ENCODE peak calls at places on chromosomes 4 and X, in nine cellular contexts. G is body of pancreas, Y is heart left ventricle, E is endothelial cell of umbilical vein, Q is ovary, D is transverse colon, I is esophagus squamous epithelium, H is IMR-90, P is GM12892. T is an unnamed sample.

GRCh38 chrX:9785944-9786741 is at the start of gene SHROOM2:
- DNase-seq in G (peak), Y (no peak), E (no peak), Q (peak), D (no peak), I (no peak), H (no peak), P (no peak), T (no peak)

GRCh38 chr4:160685729-160686128 is 1478.1 kb downstream of the FSTL5 start:
- DNase-seq in G (no peak), Y (no peak), E (no peak), Q (no peak), D (no peak), I (no peak), H (no peak), P (no peak), T (no peak)

GRCh38 chr4:523601-524000 is 24.6 kb downstream of the PIGG start:
- DNase-seq in G (no peak), Y (no peak), E (no peak), Q (no peak), D (no peak), I (no peak), H (no peak), P (no peak), T (no peak)

GRCh38 chrX:77918568-77918967 is 8.1 kb downstream of the ATP7A start:
- DNase-seq in G (no peak), Y (no peak), E (no peak), Q (no peak), D (no peak), I (no peak), H (peak), P (no peak), T (no peak)

GRCh38 chrX:116281106-116281505 is 110.6 kb downstream of the AGTR2 start:
- DNase-seq in G (no peak), Y (no peak), E (no peak), Q (no peak), D (peak), I (no peak), H (no peak), P (no peak), T (no peak)

GRCh38 chr4:44446801-44447562 is 1.6 kb downstream of the KCTD8 start:
- DNase-seq in G (peak), Y (no peak), E (no peak), Q (peak), D (no peak), I (no peak), H (no peak), P (no peak), T (no peak)

GRCh38 chr4:20251796-20252655 is at the start of gene SLIT2:
- DNase-seq in G (peak), Y (peak), E (peak), Q (peak), D (peak), I (no peak), H (peak), P (peak), T (peak)

GRCh38 chr4:42570221-42570620 is 86.7 kb downstream of the ATP8A1 start:
- DNase-seq in G (peak), Y (peak), E (no peak), Q (peak), D (peak), I (no peak), H (no peak), P (no peak), T (no peak)

GRCh38 chrX:110418857-110419249 is 60.2 kb downstream of the RTL9 start:
- DNase-seq in G (no peak), Y (no peak), E (no peak), Q (no peak), D (no peak), I (no peak), H (peak), P (no peak), T (no peak)

GRCh38 chr4:4854649-4855292 is 4.7 kb upstream of the MSX1 start:
- DNase-seq in G (no peak), Y (peak), E (no peak), Q (no peak), D (no peak), I (no peak), H (no peak), P (no peak), T (no peak)

GRCh38 chrX:15382809-15383208 is 1.4 kb downstream of the VEGFD start:
- DNase-seq in G (no peak), Y (no peak), E (no peak), Q (no peak), D (no peak), I (no peak), H (no peak), P (no peak), T (peak)

GRCh38 chrX:38803609-38804480 is 2.6 kb downstream of the MID1IP1 start:
- DNase-seq in G (peak), Y (peak), E (peak), Q (peak), D (peak), I (peak), H (peak), P (peak), T (peak)

GRCh38 chrX:38798956-38799355 is 2.3 kb upstream of the MID1IP1 start:
- DNase-seq in G (no peak), Y (no peak), E (peak), Q (no peak), D (no peak), I (no peak), H (peak), P (no peak), T (no peak)

GRCh38 chrX:38803286-38803608 is 2.0 kb downstream of the MID1IP1 start:
- DNase-seq in G (no peak), Y (no peak), E (peak), Q (no peak), D (no peak), I (no peak), H (no peak), P (no peak), T (no peak)

GRCh38 chrX:38799995-38800394 is 1.3 kb upstream of the MID1IP1 start:
- DNase-seq in G (peak), Y (no peak), E (no peak), Q (no peak), D (no peak), I (no peak), H (no peak), P (no peak), T (peak)

GRCh38 chrX:38800981-38801845 is at the start of gene MID1IP1:
- DNase-seq in G (peak), Y (peak), E (peak), Q (peak), D (peak), I (peak), H (peak), P (no peak), T (peak)
- TF ChIP-seq POLR2A in G (peak), Y (peak), E (peak), Q (peak), D (peak), I (no peak), H (peak), P (no peak), T (peak)

GRCh38 chr4:80265571-80266266 is 745 bp upstream of the FGF5 start:
- DNase-seq in G (peak), Y (no peak), E (peak), Q (no peak), D (no peak), I (no peak), H (peak), P (no peak), T (peak)
- TF ChIP-seq POLR2A in G (no peak), Y (no peak), E (no peak), Q (no peak), D (no peak), I (no peak), H (no peak), P (no peak), T (no peak)

DNA sequence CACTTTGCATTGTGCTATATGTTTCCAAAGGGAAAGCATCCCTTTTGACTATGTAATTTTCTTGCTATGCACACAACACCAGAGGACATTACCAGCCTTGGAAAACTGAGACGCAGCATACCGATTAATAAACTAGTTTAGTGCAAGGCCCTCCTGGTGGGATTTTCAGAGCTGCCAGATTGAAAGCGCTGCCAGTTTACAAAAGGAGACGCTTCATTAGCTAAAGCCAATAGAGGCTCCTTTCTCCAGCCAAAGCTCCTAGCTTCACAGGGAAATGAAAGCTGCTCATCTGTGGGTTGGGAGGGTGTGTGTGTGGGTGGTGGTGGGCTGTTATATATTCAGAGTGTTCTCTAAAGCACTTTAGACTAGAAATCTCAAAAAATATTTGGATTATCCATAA is 32.4 kb downstream of the SPANXN4 start:
- DNase-seq in G (no peak), Y (no peak), E (no peak), Q (no peak), D (no peak), I (no peak), H (no peak), P (no peak), T (no peak)
- TF ChIP-seq POLR2A in G (no peak), Y (no peak), E (no peak), Q (no peak), D (no peak), I (no peak), H (no peak), P (no peak), T (no peak)

GRCh38 chr4:186189656-186190055 is 1.7 kb upstream of the CYP4V2 start:
- DNase-seq in G (no peak), Y (no peak), E (no peak), Q (no peak), D (no peak), I (no peak), H (no peak), P (no peak), T (no peak)

GRCh38 chr4:186193851-186194250 is 2.5 kb downstream of the CYP4V2 start:
- DNase-seq in G (no peak), Y (no peak), E (no peak), Q (no peak), D (no peak), I (no peak), H (no peak), P (no peak), T (no peak)

GRCh38 chr4:186190456-186191265 is 706 bp upstream of the CYP4V2 start:
- DNase-seq in G (peak), Y (peak), E (no peak), Q (no peak), D (peak), I (no peak), H (no peak), P (peak), T (peak)

GRCh38 chr4:186192068-186192751 is 843 bp downstream of the CYP4V2 start:
- DNase-seq in G (peak), Y (peak), E (peak), Q (peak), D (peak), I (no peak), H (peak), P (no peak), T (peak)

GRCh38 chr4:186191266-186192067 is at the start of gene CYP4V2:
- DNase-seq in G (peak), Y (peak), E (peak), Q (peak), D (peak), I (peak), H (peak), P (peak), T (peak)
- TF ChIP-seq POLR2A in G (peak), Y (no peak), E (no peak), Q (peak), D (peak), I (no peak), H (no peak), P (peak), T (peak)

GRCh38 chrX:131741103-131741581 is 197.3 kb downstream of the OR13H1 start:
- DNase-seq in G (peak), Y (peak), E (no peak), Q (peak), D (peak), I (peak), H (peak), P (no peak), T (no peak)
- TF ChIP-seq POLR2A in G (no peak), Y (no peak), E (no peak), Q (no peak), D (no peak), I (no peak), H (no peak), P (no peak), T (no peak)

GRCh38 chr4:6548882-6549230 is 26.1 kb upstream of the MAN2B2 start:
- DNase-seq in G (no peak), Y (no peak), E (no peak), Q (no peak), D (no peak), I (no peak), H (no peak), P (no peak), T (no peak)

GRCh38 chr4:6549445-6549844 is 25.5 kb upstream of the MAN2B2 start:
- DNase-seq in G (no peak), Y (no peak), E (no peak), Q (no peak), D (no peak), I (no peak), H (no peak), P (no peak), T (no peak)

GRCh38 chr4:6551660-6552059 is 23.3 kb upstream of the MAN2B2 start:
- DNase-seq in G (no peak), Y (no peak), E (no peak), Q (no peak), D (no peak), I (no peak), H (no peak), P (no peak), T (no peak)

GRCh38 chr4:6549890-6550620 is 24.9 kb upstream of the MAN2B2 start:
- DNase-seq in G (no peak), Y (peak), E (no peak), Q (no peak), D (no peak), I (no peak), H (no peak), P (no peak), T (no peak)

DNA sequence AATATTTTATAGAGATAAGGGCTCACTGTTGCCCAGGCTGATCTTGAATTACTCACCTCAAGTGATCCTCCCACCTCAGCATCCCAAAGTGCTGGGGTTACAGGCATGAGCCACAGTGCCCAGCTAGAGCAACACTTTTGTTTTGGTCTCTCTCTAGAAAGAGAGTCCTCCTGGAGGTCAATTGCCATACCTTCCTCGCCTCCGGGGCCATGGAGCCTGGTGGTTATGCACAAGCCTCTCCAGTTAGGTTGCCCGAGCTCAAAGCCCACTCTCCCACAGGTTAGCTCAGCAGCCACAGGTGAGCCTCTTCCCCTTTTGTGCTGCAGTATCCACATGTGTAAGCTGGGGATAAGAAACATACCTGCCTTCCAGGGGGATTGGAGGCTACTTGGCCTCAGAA is 24.2 kb upstream of the MAN2B2 start:
- DNase-seq in G (no peak), Y (no peak), E (no peak), Q (no peak), D (no peak), I (no peak), H (no peak), P (no peak), T (no peak)
- TF ChIP-seq POLR2A in G (no peak), Y (no peak), E (no peak), Q (no peak), D (no peak), I (no peak), H (no peak), P (no peak), T (no peak)

GRCh38 chr4:10730590-10730989 is 46.0 kb upstream of the CLNK start:
- DNase-seq in G (no peak), Y (no peak), E (no peak), Q (no peak), D (no peak), I (no peak), H (no peak), P (no peak), T (no peak)

GRCh38 chr4:10730019-10730418 is 45.5 kb upstream of the CLNK start:
- DNase-seq in G (no peak), Y (no peak), E (no peak), Q (no peak), D (no peak), I (no peak), H (no peak), P (no peak), T (no peak)

GRCh38 chr4:10728016-10728415 is 43.4 kb upstream of the CLNK start:
- DNase-seq in G (no peak), Y (no peak), E (no peak), Q (no peak), D (no peak), I (no peak), H (no peak), P (no peak), T (no peak)

GRCh38 chr4:10731162-10731561 is 46.6 kb upstream of the CLNK start:
- DNase-seq in G (no peak), Y (no peak), E (no peak), Q (no peak), D (no peak), I (no peak), H (no peak), P (no peak), T (no peak)

DNA sequence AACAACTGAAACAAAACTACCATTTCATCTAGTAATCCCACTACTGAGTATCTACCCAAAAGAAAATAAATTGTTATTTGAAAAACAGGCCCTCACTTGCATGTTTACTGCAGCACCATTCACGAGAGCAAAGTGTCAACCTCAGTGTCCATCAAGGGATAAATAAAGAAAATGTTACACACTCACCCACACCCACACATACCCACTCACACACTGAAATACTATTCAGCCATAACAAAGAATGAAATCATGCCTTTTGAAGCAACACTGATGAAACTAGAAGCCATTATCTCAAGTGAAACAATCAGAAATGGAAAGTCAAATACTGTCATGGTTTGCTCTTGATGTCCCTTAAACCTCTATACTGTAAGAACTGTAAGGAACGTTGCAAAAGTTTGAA is 44.8 kb upstream of the CLNK start:
- DNase-seq in G (no peak), Y (no peak), E (no peak), Q (no peak), D (no peak), I (no peak), H (no peak), P (no peak), T (no peak)
- TF ChIP-seq POLR2A in G (no peak), Y (no peak), E (no peak), Q (no peak), D (no peak), I (no peak), H (no peak), P (no peak), T (no peak)

DNA sequence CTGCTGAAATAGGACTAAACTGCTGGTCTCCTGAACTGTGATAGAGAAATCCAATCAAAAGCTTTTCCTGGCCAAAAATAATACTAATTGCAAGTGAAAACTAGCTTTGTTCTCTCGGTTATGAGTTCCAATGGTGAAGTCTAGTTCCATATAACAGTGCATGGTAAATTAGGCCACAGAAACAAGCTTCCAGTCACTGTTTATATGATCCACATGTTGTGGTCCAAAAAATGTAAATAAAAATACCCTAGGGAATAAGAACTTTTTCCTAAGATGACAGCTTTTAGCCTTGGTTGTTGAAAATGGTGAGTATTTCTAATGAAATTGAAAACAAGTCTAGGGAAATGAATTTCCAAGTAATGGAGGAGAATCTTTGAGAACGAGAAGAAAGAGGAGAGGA is 26.0 kb downstream of the PALLD start:
- DNase-seq in G (no peak), Y (no peak), E (no peak), Q (no peak), D (no peak), I (no peak), H (peak), P (no peak), T (no peak)
- TF ChIP-seq POLR2A in G (no peak), Y (no peak), E (no peak), Q (no peak), D (no peak), I (no peak), H (no peak), P (no peak), T (no peak)